ENCODE peak calls at places on chromosomes 3 and 15, in four cellular contexts. One of them, this sample, is unnamed. For H3K4me1, the result is how much of the 10 kb centered on the place peaks cover.

GRCh38 chr3:14374444-14374883 is 27.9 kb upstream of the SLC6A6 start:
- DNase-seq in HCT116: no peak
- DNase-seq in body of pancreas: no peak
- DNase-seq in CD8-positive, alpha-beta T cell: no peak
- DNase-seq in this sample: peak

GRCh38 chr3:123521179-123521969 is 63.5 kb downstream of the HACD2 start:
- DNase-seq in HCT116: no peak
- DNase-seq in body of pancreas: no peak
- DNase-seq in CD8-positive, alpha-beta T cell: no peak
- DNase-seq in this sample: no peak

GRCh38 chr3:149134560-149134959 is 5.1 kb downstream of the HPS3 start:
- DNase-seq in HCT116: no peak
- DNase-seq in body of pancreas: no peak
- DNase-seq in CD8-positive, alpha-beta T cell: no peak
- DNase-seq in this sample: no peak

GRCh38 chr3:139601191-139601961 is 61.8 kb upstream of the RBP1 start:
- DNase-seq in HCT116: no peak
- DNase-seq in body of pancreas: no peak
- DNase-seq in CD8-positive, alpha-beta T cell: no peak
- DNase-seq in this sample: no peak

GRCh38 chr15:85456798-85457197 is 76.4 kb downstream of the AKAP13 start:
- DNase-seq in HCT116: no peak
- DNase-seq in body of pancreas: no peak
- DNase-seq in CD8-positive, alpha-beta T cell: no peak
- DNase-seq in this sample: no peak

GRCh38 chr3:34212671-34213070 is 414.2 kb downstream of the PDCD6IP start:
- DNase-seq in HCT116: no peak
- DNase-seq in body of pancreas: no peak
- DNase-seq in CD8-positive, alpha-beta T cell: no peak
- DNase-seq in this sample: no peak

GRCh38 chr15:100434038-100434437 is 92.3 kb upstream of the ADAMTS17 start:
- DNase-seq in HCT116: no peak
- DNase-seq in body of pancreas: no peak
- DNase-seq in CD8-positive, alpha-beta T cell: no peak
- DNase-seq in this sample: no peak

GRCh38 chr3:171173732-171174131 is 147.2 kb upstream of the SLC2A2 start:
- DNase-seq in HCT116: no peak
- DNase-seq in body of pancreas: peak
- DNase-seq in CD8-positive, alpha-beta T cell: no peak
- DNase-seq in this sample: no peak

GRCh38 chr3:106034313-106034712 is 165.5 kb upstream of the CBLB start:
- DNase-seq in HCT116: no peak
- DNase-seq in body of pancreas: no peak
- DNase-seq in CD8-positive, alpha-beta T cell: no peak
- DNase-seq in this sample: no peak

GRCh38 chr3:69288161-69288895 is 97.6 kb downstream of the FRMD4B start:
- DNase-seq in HCT116: no peak
- DNase-seq in body of pancreas: no peak
- DNase-seq in CD8-positive, alpha-beta T cell: peak
- DNase-seq in this sample: peak

GRCh38 chr15:93088981-93089854 is at the start of gene RGMA:
- DNase-seq in HCT116: no peak
- DNase-seq in body of pancreas: peak
- DNase-seq in CD8-positive, alpha-beta T cell: no peak
- DNase-seq in this sample: peak

GRCh38 chr3:69691860-69692259 is 47.4 kb upstream of the MITF start:
- DNase-seq in HCT116: no peak
- DNase-seq in body of pancreas: no peak
- DNase-seq in CD8-positive, alpha-beta T cell: no peak
- DNase-seq in this sample: no peak

GRCh38 chr15:64070965-64071851 is 22.4 kb downstream of the CIAO2A start:
- DNase-seq in HCT116: no peak
- DNase-seq in body of pancreas: peak
- DNase-seq in CD8-positive, alpha-beta T cell: no peak
- DNase-seq in this sample: no peak

GRCh38 chr15:77866596-77867125 is 210.8 kb downstream of the TBC1D2B start:
- DNase-seq in HCT116: no peak
- DNase-seq in body of pancreas: no peak
- DNase-seq in CD8-positive, alpha-beta T cell: no peak
- DNase-seq in this sample: no peak

GRCh38 chr3:67083277-67083676 is 85.2 kb downstream of the KBTBD8 start:
- DNase-seq in HCT116: no peak
- DNase-seq in body of pancreas: no peak
- DNase-seq in CD8-positive, alpha-beta T cell: peak
- DNase-seq in this sample: no peak

GRCh38 chr15:77069521-77070121 is 1.3 kb downstream of the TSPAN3 start:
- DNase-seq in HCT116: no peak
- DNase-seq in body of pancreas: peak
- DNase-seq in CD8-positive, alpha-beta T cell: no peak
- DNase-seq in this sample: no peak

GRCh38 chr3:7263347-7264195 is 402.7 kb downstream of the GRM7 start:
- DNase-seq in HCT116: no peak
- DNase-seq in body of pancreas: no peak
- DNase-seq in CD8-positive, alpha-beta T cell: no peak
- DNase-seq in this sample: no peak

GRCh38 chr15:68210821-68211655 is 5.9 kb upstream of the CALML4 start:
- DNase-seq in HCT116: no peak
- DNase-seq in body of pancreas: peak
- DNase-seq in CD8-positive, alpha-beta T cell: peak
- DNase-seq in this sample: peak

GRCh38 chr3:30004481-30004880 is 601.9 kb upstream of the TGFBR2 start:
- DNase-seq in HCT116: no peak
- DNase-seq in body of pancreas: no peak
- DNase-seq in CD8-positive, alpha-beta T cell: no peak
- DNase-seq in this sample: no peak

GRCh38 chr3:181554233-181554765 is 157.4 kb upstream of the SOX2 start:
- DNase-seq in HCT116: no peak
- DNase-seq in body of pancreas: no peak
- DNase-seq in CD8-positive, alpha-beta T cell: no peak
- DNase-seq in this sample: no peak

GRCh38 chr15:75161788-75162414 is 39.8 kb upstream of the C15orf39 start:
- DNase-seq in HCT116: no peak
- DNase-seq in body of pancreas: no peak
- DNase-seq in CD8-positive, alpha-beta T cell: no peak
- DNase-seq in this sample: peak

GRCh38 chr3:172908871-172909270 is 158.3 kb downstream of the ECT2 start:
- DNase-seq in HCT116: no peak
- DNase-seq in body of pancreas: no peak
- DNase-seq in CD8-positive, alpha-beta T cell: no peak
- DNase-seq in this sample: no peak

GRCh38 chr3:40720351-40720750 is 195.6 kb downstream of the ZNF621 start:
- DNase-seq in HCT116: no peak
- DNase-seq in body of pancreas: no peak
- DNase-seq in CD8-positive, alpha-beta T cell: no peak
- DNase-seq in this sample: no peak

GRCh38 chr3:167102071-167102470 is 278.0 kb downstream of the ZBBX start:
- DNase-seq in HCT116: peak
- DNase-seq in body of pancreas: no peak
- DNase-seq in CD8-positive, alpha-beta T cell: no peak
- DNase-seq in this sample: no peak

GRCh38 chr3:12518266-12519028 is 26.9 kb downstream of the MKRN2OS start:
- DNase-seq in HCT116: no peak
- DNase-seq in body of pancreas: no peak
- DNase-seq in CD8-positive, alpha-beta T cell: no peak
- DNase-seq in this sample: no peak

GRCh38 chr3:53161820-53162671 is 1.0 kb downstream of the PRKCD start:
- DNase-seq in HCT116: no peak
- DNase-seq in body of pancreas: no peak
- DNase-seq in CD8-positive, alpha-beta T cell: peak
- DNase-seq in this sample: no peak

GRCh38 chr3:39135170-39135805 is 18.1 kb downstream of the CSRNP1 start:
- DNase-seq in HCT116: no peak
- DNase-seq in body of pancreas: peak
- DNase-seq in CD8-positive, alpha-beta T cell: no peak
- DNase-seq in this sample: no peak

GRCh38 chr3:52047295-52047960 is 8.9 kb downstream of the DUSP7 start:
- DNase-seq in HCT116: no peak
- DNase-seq in body of pancreas: no peak
- DNase-seq in CD8-positive, alpha-beta T cell: no peak
- DNase-seq in this sample: no peak

GRCh38 chr15:90881181-90881977 is 2.9 kb upstream of the FES start:
- DNase-seq in HCT116: no peak
- DNase-seq in body of pancreas: no peak
- DNase-seq in CD8-positive, alpha-beta T cell: no peak
- DNase-seq in this sample: no peak

GRCh38 chr3:193874512-193874911 is 261.4 kb upstream of the HES1 start:
- DNase-seq in HCT116: no peak
- DNase-seq in body of pancreas: no peak
- DNase-seq in CD8-positive, alpha-beta T cell: no peak
- DNase-seq in this sample: no peak

GRCh38 chr15:91491131-91491950 is 362.2 kb upstream of the SLCO3A1 start:
- DNase-seq in HCT116: no peak
- DNase-seq in body of pancreas: no peak
- DNase-seq in CD8-positive, alpha-beta T cell: no peak
- DNase-seq in this sample: no peak

GRCh38 chr15:100786139-100786531 is 93.5 kb upstream of the ALDH1A3 start:
- DNase-seq in HCT116: no peak
- DNase-seq in body of pancreas: no peak
- DNase-seq in CD8-positive, alpha-beta T cell: no peak
- DNase-seq in this sample: no peak

GRCh38 chr3:96814581-96815567 is at the start of gene EPHA6:
- DNase-seq in HCT116: no peak
- DNase-seq in body of pancreas: peak
- DNase-seq in CD8-positive, alpha-beta T cell: no peak
- DNase-seq in this sample: no peak

GRCh38 chr3:151501905-151502615 is 41.2 kb upstream of the IGSF10 start:
- DNase-seq in HCT116: no peak
- DNase-seq in body of pancreas: no peak
- DNase-seq in CD8-positive, alpha-beta T cell: no peak
- DNase-seq in this sample: no peak

GRCh38 chr3:16419640-16420039 is 93.9 kb downstream of the RFTN1 start:
- DNase-seq in HCT116: no peak
- DNase-seq in body of pancreas: no peak
- DNase-seq in CD8-positive, alpha-beta T cell: no peak
- DNase-seq in this sample: no peak

GRCh38 chr3:13780432-13781173 is 99.3 kb downstream of the WNT7A start:
- DNase-seq in HCT116: no peak
- DNase-seq in body of pancreas: no peak
- DNase-seq in CD8-positive, alpha-beta T cell: no peak
- DNase-seq in this sample: no peak

GRCh38 chr15:49606594-49606993 is 14.0 kb downstream of the FAM227B start:
- DNase-seq in HCT116: no peak
- DNase-seq in body of pancreas: no peak
- DNase-seq in CD8-positive, alpha-beta T cell: no peak
- DNase-seq in this sample: no peak
- TF ChIP-seq CTCF in HCT116: peak
- TF ChIP-seq CTCF in body of pancreas: no peak
- TF ChIP-seq CTCF in CD8-positive, alpha-beta T cell: no peak
- TF ChIP-seq CTCF in this sample: no peak

DNA sequence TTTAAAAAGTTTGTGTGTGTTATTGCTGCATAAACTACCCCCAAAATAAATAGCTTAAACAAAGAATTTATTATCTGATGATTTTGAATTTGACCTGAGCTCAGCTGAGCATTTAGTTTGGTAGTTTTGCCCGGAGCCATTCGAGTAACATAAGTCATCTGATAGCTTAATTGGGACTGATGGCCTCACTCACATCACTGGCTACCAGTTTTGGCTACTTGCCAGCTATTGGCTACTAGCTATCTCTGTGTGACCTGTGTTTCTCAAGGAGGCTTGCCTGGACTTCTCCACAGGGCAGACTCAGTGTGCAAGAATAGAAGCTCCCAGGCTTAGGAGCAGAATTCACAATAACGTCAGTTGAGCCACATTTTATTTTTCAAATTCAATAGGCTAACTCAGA is 9.0 kb downstream of the CNTN3 start:
- DNase-seq in HCT116: no peak
- DNase-seq in body of pancreas: no peak
- DNase-seq in CD8-positive, alpha-beta T cell: no peak
- DNase-seq in this sample: no peak
- H3K4me1 ChIP-seq in HCT116: under half
- H3K4me1 ChIP-seq in body of pancreas: under half
- H3K4me1 ChIP-seq in CD8-positive, alpha-beta T cell: under half
- H3K4me1 ChIP-seq in this sample: under half

GRCh38 chr3:87196879-87197278 is 30.2 kb upstream of the CHMP2B start:
- DNase-seq in HCT116: no peak
- DNase-seq in body of pancreas: no peak
- DNase-seq in CD8-positive, alpha-beta T cell: no peak
- DNase-seq in this sample: no peak

GRCh38 chr3:87191641-87192040 is 35.5 kb upstream of the CHMP2B start:
- DNase-seq in HCT116: no peak
- DNase-seq in body of pancreas: no peak
- DNase-seq in CD8-positive, alpha-beta T cell: no peak
- DNase-seq in this sample: no peak

GRCh38 chr3:87186631-87187159 is 40.4 kb upstream of the CHMP2B start:
- DNase-seq in HCT116: no peak
- DNase-seq in body of pancreas: no peak
- DNase-seq in CD8-positive, alpha-beta T cell: no peak
- DNase-seq in this sample: no peak

DNA sequence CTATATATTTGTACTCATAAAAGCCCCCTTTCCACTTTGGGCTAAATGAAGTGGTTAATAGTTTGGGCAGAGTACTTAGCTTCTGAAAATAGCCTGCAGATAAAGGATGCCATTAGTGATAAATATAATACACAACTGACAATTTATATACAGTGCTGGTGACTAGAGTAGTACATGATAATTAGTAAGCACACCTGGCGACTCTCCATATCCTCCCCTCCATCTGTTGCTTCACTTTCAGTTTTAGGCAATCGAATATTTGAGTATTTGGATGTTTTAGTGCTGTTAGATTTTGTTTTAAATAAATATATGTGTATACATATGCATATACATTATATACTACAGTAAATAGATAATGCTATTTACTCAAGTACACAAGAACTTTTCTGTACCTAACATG is 35.9 kb upstream of the CHMP2B start:
- DNase-seq in HCT116: no peak
- DNase-seq in body of pancreas: no peak
- DNase-seq in CD8-positive, alpha-beta T cell: no peak
- DNase-seq in this sample: no peak
- TF ChIP-seq CTCF in HCT116: no peak
- TF ChIP-seq CTCF in body of pancreas: no peak
- TF ChIP-seq CTCF in CD8-positive, alpha-beta T cell: no peak
- TF ChIP-seq CTCF in this sample: no peak

GRCh38 chr15:40336129-40337122 is 4.3 kb downstream of the CCDC9B start:
- DNase-seq in HCT116: no peak
- DNase-seq in body of pancreas: no peak
- DNase-seq in CD8-positive, alpha-beta T cell: no peak
- DNase-seq in this sample: no peak
- H3K4me1 ChIP-seq in HCT116: under half
- H3K4me1 ChIP-seq in body of pancreas: half or more
- H3K4me1 ChIP-seq in CD8-positive, alpha-beta T cell: under half
- H3K4me1 ChIP-seq in this sample: under half

DNA sequence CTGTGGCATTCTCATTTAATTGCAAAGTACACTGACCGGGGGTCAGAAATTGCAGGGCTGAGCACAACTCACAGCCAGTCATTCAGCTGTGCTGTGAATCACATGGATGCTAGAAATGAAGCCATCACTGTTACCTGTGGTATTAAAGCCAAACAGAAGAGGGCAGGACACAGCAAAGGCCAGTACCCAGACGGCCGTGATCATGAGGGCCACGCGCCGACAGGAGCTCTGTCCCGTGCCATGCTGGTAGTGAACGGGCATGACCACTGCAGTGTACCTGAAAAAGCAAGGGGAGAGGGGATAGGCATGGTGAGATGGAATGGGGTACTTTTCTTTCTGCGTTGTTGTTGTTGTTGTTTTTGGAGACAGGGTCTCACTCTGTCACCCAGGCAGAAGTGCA is 31.6 kb downstream of the DRD3 start:
- DNase-seq in HCT116: no peak
- DNase-seq in body of pancreas: no peak
- DNase-seq in CD8-positive, alpha-beta T cell: no peak
- DNase-seq in this sample: no peak
- TF ChIP-seq CTCF in HCT116: peak
- TF ChIP-seq CTCF in body of pancreas: no peak
- TF ChIP-seq CTCF in CD8-positive, alpha-beta T cell: no peak
- TF ChIP-seq CTCF in this sample: no peak

This sample was measured in Caco-2.